ENCODE peak calls at places on chromosomes 16 and 17, in ten cellular contexts. One of them, this sample, is unnamed.

GRCh38 chr17:58452738-58453137 is 35.4 kb upstream of the RNF43 start:
- DNase-seq in stimulated activated CD4-positive, alpha-beta T cell treated with anti-CD3 and anti-CD28 coated beads, Interleukin-4, amount 100 ng/mL, for 1 hour: no peak
- DNase-seq in hepatic stellate cell: no peak
- DNase-seq in osteoblast: no peak
- DNase-seq in NCI-H1436: no peak
- DNase-seq in GM23338: no peak
- DNase-seq in AG09319: no peak
- DNase-seq in neural progenitor cell: no peak
- DNase-seq in sigmoid colon: no peak
- DNase-seq in ureter: no peak
- DNase-seq in this sample: no peak

GRCh38 chr16:1884155-1884760 is 12.3 kb upstream of the MEIOB start:
- DNase-seq in stimulated activated CD4-positive, alpha-beta T cell treated with anti-CD3 and anti-CD28 coated beads, Interleukin-4, amount 100 ng/mL, for 1 hour: no peak
- DNase-seq in hepatic stellate cell: no peak
- DNase-seq in osteoblast: peak; percentile 74
- DNase-seq in NCI-H1436: no peak
- DNase-seq in GM23338: peak; percentile 54
- DNase-seq in AG09319: no peak
- DNase-seq in neural progenitor cell: no peak
- DNase-seq in sigmoid colon: no peak
- DNase-seq in ureter: no peak
- DNase-seq in this sample: no peak

GRCh38 chr17:42409467-42410351 is 13.3 kb downstream of the CAVIN1 start:
- DNase-seq in stimulated activated CD4-positive, alpha-beta T cell treated with anti-CD3 and anti-CD28 coated beads, Interleukin-4, amount 100 ng/mL, for 1 hour: no peak
- DNase-seq in hepatic stellate cell: peak; percentile 95
- DNase-seq in osteoblast: peak; percentile 99
- DNase-seq in NCI-H1436: no peak
- DNase-seq in GM23338: no peak
- DNase-seq in AG09319: peak; percentile 75
- DNase-seq in neural progenitor cell: no peak
- DNase-seq in sigmoid colon: peak; percentile 94
- DNase-seq in ureter: peak; percentile 76
- DNase-seq in this sample: no peak

GRCh38 chr16:86755571-86756006 is 177.2 kb downstream of the FOXL1 start:
- DNase-seq in stimulated activated CD4-positive, alpha-beta T cell treated with anti-CD3 and anti-CD28 coated beads, Interleukin-4, amount 100 ng/mL, for 1 hour: no peak
- DNase-seq in hepatic stellate cell: no peak
- DNase-seq in osteoblast: no peak
- DNase-seq in NCI-H1436: no peak
- DNase-seq in GM23338: no peak
- DNase-seq in AG09319: no peak
- DNase-seq in neural progenitor cell: no peak
- DNase-seq in sigmoid colon: no peak
- DNase-seq in ureter: no peak
- DNase-seq in this sample: no peak

GRCh38 chr17:55588858-55589257 is 77.6 kb upstream of the SMIM36 start:
- DNase-seq in stimulated activated CD4-positive, alpha-beta T cell treated with anti-CD3 and anti-CD28 coated beads, Interleukin-4, amount 100 ng/mL, for 1 hour: no peak
- DNase-seq in hepatic stellate cell: no peak
- DNase-seq in osteoblast: no peak
- DNase-seq in NCI-H1436: no peak
- DNase-seq in GM23338: no peak
- DNase-seq in AG09319: peak; percentile 75
- DNase-seq in neural progenitor cell: no peak
- DNase-seq in sigmoid colon: no peak
- DNase-seq in ureter: no peak
- DNase-seq in this sample: no peak

GRCh38 chr17:13784466-13784865 is 182.7 kb upstream of the HS3ST3A1 start:
- DNase-seq in stimulated activated CD4-positive, alpha-beta T cell treated with anti-CD3 and anti-CD28 coated beads, Interleukin-4, amount 100 ng/mL, for 1 hour: no peak
- DNase-seq in hepatic stellate cell: no peak
- DNase-seq in osteoblast: no peak
- DNase-seq in NCI-H1436: no peak
- DNase-seq in GM23338: peak; percentile 1
- DNase-seq in AG09319: no peak
- DNase-seq in neural progenitor cell: no peak
- DNase-seq in sigmoid colon: no peak
- DNase-seq in ureter: no peak
- DNase-seq in this sample: no peak

GRCh38 chr16:48611329-48612137 is 1.6 kb upstream of the N4BP1 start:
- DNase-seq in stimulated activated CD4-positive, alpha-beta T cell treated with anti-CD3 and anti-CD28 coated beads, Interleukin-4, amount 100 ng/mL, for 1 hour: peak; percentile 62
- DNase-seq in hepatic stellate cell: no peak
- DNase-seq in osteoblast: peak; percentile 63
- DNase-seq in NCI-H1436: peak; percentile 50
- DNase-seq in GM23338: peak; percentile 52
- DNase-seq in AG09319: no peak
- DNase-seq in neural progenitor cell: no peak
- DNase-seq in sigmoid colon: no peak
- DNase-seq in ureter: no peak
- DNase-seq in this sample: no peak

GRCh38 chr17:1087381-1088241 is 90.7 kb downstream of the TIMM22 start:
- DNase-seq in stimulated activated CD4-positive, alpha-beta T cell treated with anti-CD3 and anti-CD28 coated beads, Interleukin-4, amount 100 ng/mL, for 1 hour: no peak
- DNase-seq in hepatic stellate cell: no peak
- DNase-seq in osteoblast: peak; percentile 97
- DNase-seq in NCI-H1436: peak; percentile 75
- DNase-seq in GM23338: peak; percentile 87
- DNase-seq in AG09319: no peak
- DNase-seq in neural progenitor cell: peak; percentile 59
- DNase-seq in sigmoid colon: peak; percentile 85
- DNase-seq in ureter: peak; percentile 85
- DNase-seq in this sample: no peak

GRCh38 chr17:46264456-46265198 is 30.3 kb upstream of the LRRC37A start:
- DNase-seq in stimulated activated CD4-positive, alpha-beta T cell treated with anti-CD3 and anti-CD28 coated beads, Interleukin-4, amount 100 ng/mL, for 1 hour: no peak
- DNase-seq in hepatic stellate cell: peak; percentile 90
- DNase-seq in osteoblast: peak; percentile 88
- DNase-seq in NCI-H1436: no peak
- DNase-seq in GM23338: peak; percentile 65
- DNase-seq in AG09319: peak; percentile 55
- DNase-seq in neural progenitor cell: no peak
- DNase-seq in sigmoid colon: no peak
- DNase-seq in ureter: no peak
- DNase-seq in this sample: peak; percentile 73

GRCh38 chr16:13873835-13874438 is 46.0 kb upstream of the ERCC4 start:
- DNase-seq in stimulated activated CD4-positive, alpha-beta T cell treated with anti-CD3 and anti-CD28 coated beads, Interleukin-4, amount 100 ng/mL, for 1 hour: no peak
- DNase-seq in hepatic stellate cell: no peak
- DNase-seq in osteoblast: no peak
- DNase-seq in NCI-H1436: peak; percentile 19
- DNase-seq in GM23338: peak; percentile 80
- DNase-seq in AG09319: no peak
- DNase-seq in neural progenitor cell: peak; percentile 75
- DNase-seq in sigmoid colon: no peak
- DNase-seq in ureter: no peak
- DNase-seq in this sample: no peak

GRCh38 chr17:16353702-16354174 is 469 bp upstream of the CENPV start:
- DNase-seq in stimulated activated CD4-positive, alpha-beta T cell treated with anti-CD3 and anti-CD28 coated beads, Interleukin-4, amount 100 ng/mL, for 1 hour: no peak
- DNase-seq in hepatic stellate cell: no peak
- DNase-seq in osteoblast: peak; percentile 73
- DNase-seq in NCI-H1436: no peak
- DNase-seq in GM23338: no peak
- DNase-seq in AG09319: no peak
- DNase-seq in neural progenitor cell: no peak
- DNase-seq in sigmoid colon: no peak
- DNase-seq in ureter: no peak
- DNase-seq in this sample: no peak

GRCh38 chr16:59913666-59914065 is 1179.5 kb upstream of the GOT2 start:
- DNase-seq in stimulated activated CD4-positive, alpha-beta T cell treated with anti-CD3 and anti-CD28 coated beads, Interleukin-4, amount 100 ng/mL, for 1 hour: no peak
- DNase-seq in hepatic stellate cell: no peak
- DNase-seq in osteoblast: peak; percentile 27
- DNase-seq in NCI-H1436: no peak
- DNase-seq in GM23338: no peak
- DNase-seq in AG09319: no peak
- DNase-seq in neural progenitor cell: no peak
- DNase-seq in sigmoid colon: no peak
- DNase-seq in ureter: no peak
- DNase-seq in this sample: no peak

GRCh38 chr17:2222901-2223616 is 80.5 kb downstream of the SMG6 start:
- DNase-seq in stimulated activated CD4-positive, alpha-beta T cell treated with anti-CD3 and anti-CD28 coated beads, Interleukin-4, amount 100 ng/mL, for 1 hour: peak; percentile 16
- DNase-seq in hepatic stellate cell: no peak
- DNase-seq in osteoblast: peak; percentile 60
- DNase-seq in NCI-H1436: no peak
- DNase-seq in GM23338: no peak
- DNase-seq in AG09319: no peak
- DNase-seq in neural progenitor cell: peak; percentile 21
- DNase-seq in sigmoid colon: peak; percentile 88
- DNase-seq in ureter: no peak
- DNase-seq in this sample: no peak

GRCh38 chr16:58843675-58844074 is 109.6 kb upstream of the GOT2 start:
- DNase-seq in stimulated activated CD4-positive, alpha-beta T cell treated with anti-CD3 and anti-CD28 coated beads, Interleukin-4, amount 100 ng/mL, for 1 hour: no peak
- DNase-seq in hepatic stellate cell: peak; percentile 3
- DNase-seq in osteoblast: peak; percentile 62
- DNase-seq in NCI-H1436: no peak
- DNase-seq in GM23338: peak; percentile 52
- DNase-seq in AG09319: peak; percentile 8
- DNase-seq in neural progenitor cell: peak; percentile 38
- DNase-seq in sigmoid colon: no peak
- DNase-seq in ureter: no peak
- DNase-seq in this sample: peak; percentile 4

GRCh38 chr16:22177968-22178934 is 15.9 kb downstream of the SDR42E2 start:
- DNase-seq in stimulated activated CD4-positive, alpha-beta T cell treated with anti-CD3 and anti-CD28 coated beads, Interleukin-4, amount 100 ng/mL, for 1 hour: no peak
- DNase-seq in hepatic stellate cell: no peak
- DNase-seq in osteoblast: peak; percentile 27
- DNase-seq in NCI-H1436: no peak
- DNase-seq in GM23338: no peak
- DNase-seq in AG09319: no peak
- DNase-seq in neural progenitor cell: no peak
- DNase-seq in sigmoid colon: no peak
- DNase-seq in ureter: no peak
- DNase-seq in this sample: no peak

GRCh38 chr17:384622-385194 is 32.1 kb upstream of the RPH3AL start:
- DNase-seq in stimulated activated CD4-positive, alpha-beta T cell treated with anti-CD3 and anti-CD28 coated beads, Interleukin-4, amount 100 ng/mL, for 1 hour: no peak
- DNase-seq in hepatic stellate cell: no peak
- DNase-seq in osteoblast: peak; percentile 48
- DNase-seq in NCI-H1436: no peak
- DNase-seq in GM23338: peak; percentile 54
- DNase-seq in AG09319: no peak
- DNase-seq in neural progenitor cell: peak; percentile 42
- DNase-seq in sigmoid colon: no peak
- DNase-seq in ureter: no peak
- DNase-seq in this sample: no peak

GRCh38 chr16:54194008-54194731 is 92.4 kb downstream of the IRX3 start:
- DNase-seq in stimulated activated CD4-positive, alpha-beta T cell treated with anti-CD3 and anti-CD28 coated beads, Interleukin-4, amount 100 ng/mL, for 1 hour: no peak
- DNase-seq in hepatic stellate cell: peak; percentile 24
- DNase-seq in osteoblast: peak; percentile 97
- DNase-seq in NCI-H1436: no peak
- DNase-seq in GM23338: peak; percentile 71
- DNase-seq in AG09319: no peak
- DNase-seq in neural progenitor cell: peak; percentile 55
- DNase-seq in sigmoid colon: peak; percentile 83
- DNase-seq in ureter: peak; percentile 51
- DNase-seq in this sample: no peak

GRCh38 chr17:42067371-42068180 is 17.2 kb upstream of the C17orf113 start:
- DNase-seq in stimulated activated CD4-positive, alpha-beta T cell treated with anti-CD3 and anti-CD28 coated beads, Interleukin-4, amount 100 ng/mL, for 1 hour: peak; percentile 73
- DNase-seq in hepatic stellate cell: peak; percentile 63
- DNase-seq in osteoblast: peak; percentile 95
- DNase-seq in NCI-H1436: peak; percentile 68
- DNase-seq in GM23338: peak; percentile 87
- DNase-seq in AG09319: no peak
- DNase-seq in neural progenitor cell: peak; percentile 77
- DNase-seq in sigmoid colon: peak; percentile 75
- DNase-seq in ureter: peak; percentile 73
- DNase-seq in this sample: no peak

GRCh38 chr17:69348441-69348840 is 21.5 kb upstream of the ABCA5 start:
- DNase-seq in stimulated activated CD4-positive, alpha-beta T cell treated with anti-CD3 and anti-CD28 coated beads, Interleukin-4, amount 100 ng/mL, for 1 hour: no peak
- DNase-seq in hepatic stellate cell: no peak
- DNase-seq in osteoblast: no peak
- DNase-seq in NCI-H1436: no peak
- DNase-seq in GM23338: no peak
- DNase-seq in AG09319: no peak
- DNase-seq in neural progenitor cell: no peak
- DNase-seq in sigmoid colon: no peak
- DNase-seq in ureter: no peak
- DNase-seq in this sample: no peak

This sample was measured in AG04449.